ENCODE peak calls at places on chromosomes 7 and 10, in eight cellular contexts. One of them, this sample, is unnamed.

GRCh38 chr10:86888585-86889381 is 68.6 kb downstream of the MMRN2 start:
- DNase-seq in astrocyte: peak; percentile 55
- DNase-seq in HepG2: no peak
- DNase-seq in kidney epithelial cell: peak; percentile 19
- DNase-seq in gastrocnemius medialis: no peak
- DNase-seq in fibroblast of lung: peak; percentile 45
- DNase-seq in neural progenitor cell: no peak
- DNase-seq in tibial artery: no peak
- DNase-seq in this sample: peak; percentile 30

GRCh38 chr10:70376436-70377378 is 5.7 kb downstream of the LRRC20 start:
- DNase-seq in HepG2: no peak
- DNase-seq in tibial artery: no peak
- DNase-seq in kidney epithelial cell: no peak
- DNase-seq in gastrocnemius medialis: no peak
- DNase-seq in fibroblast of lung: no peak
- DNase-seq in astrocyte: peak; percentile 29
- DNase-seq in neural progenitor cell: no peak
- DNase-seq in this sample: no peak

GRCh38 chr10:71527135-71527534 is 130.4 kb downstream of the CDH23 start:
- DNase-seq in neural progenitor cell: no peak
- DNase-seq in tibial artery: no peak
- DNase-seq in astrocyte: no peak
- DNase-seq in fibroblast of lung: no peak
- DNase-seq in gastrocnemius medialis: no peak
- DNase-seq in kidney epithelial cell: no peak
- DNase-seq in HepG2: no peak
- DNase-seq in this sample: no peak

GRCh38 chr10:123836418-123837145 is 55.0 kb downstream of the CPXM2 start:
- DNase-seq in tibial artery: no peak
- DNase-seq in neural progenitor cell: no peak
- DNase-seq in fibroblast of lung: no peak
- DNase-seq in astrocyte: no peak
- DNase-seq in kidney epithelial cell: no peak
- DNase-seq in HepG2: no peak
- DNase-seq in gastrocnemius medialis: no peak
- DNase-seq in this sample: no peak

GRCh38 chr7:73646785-73647724 is 20.6 kb upstream of the VPS37D start:
- DNase-seq in neural progenitor cell: no peak
- DNase-seq in HepG2: no peak
- DNase-seq in gastrocnemius medialis: no peak
- DNase-seq in fibroblast of lung: no peak
- DNase-seq in kidney epithelial cell: no peak
- DNase-seq in tibial artery: no peak
- DNase-seq in astrocyte: no peak
- DNase-seq in this sample: no peak

GRCh38 chr10:88538038-88538437 is 45.1 kb downstream of the RNLS start:
- DNase-seq in neural progenitor cell: no peak
- DNase-seq in fibroblast of lung: peak; percentile 93
- DNase-seq in gastrocnemius medialis: no peak
- DNase-seq in kidney epithelial cell: peak; percentile 9
- DNase-seq in astrocyte: peak; percentile 93
- DNase-seq in tibial artery: no peak
- DNase-seq in HepG2: no peak
- DNase-seq in this sample: peak; percentile 66

GRCh38 chr7:43385856-43386255 is 197.1 kb upstream of the STK17A start:
- DNase-seq in gastrocnemius medialis: no peak
- DNase-seq in kidney epithelial cell: no peak
- DNase-seq in neural progenitor cell: no peak
- DNase-seq in HepG2: no peak
- DNase-seq in astrocyte: peak; percentile 66
- DNase-seq in fibroblast of lung: no peak
- DNase-seq in tibial artery: no peak
- DNase-seq in this sample: no peak

GRCh38 chr10:122362031-122362592 is 12.4 kb upstream of the PLEKHA1 start:
- DNase-seq in gastrocnemius medialis: no peak
- DNase-seq in tibial artery: no peak
- DNase-seq in astrocyte: no peak
- DNase-seq in HepG2: no peak
- DNase-seq in fibroblast of lung: no peak
- DNase-seq in kidney epithelial cell: no peak
- DNase-seq in neural progenitor cell: no peak
- DNase-seq in this sample: no peak

GRCh38 chr10:102612964-102613275 is 31.4 kb upstream of the TRIM8 start:
- DNase-seq in gastrocnemius medialis: no peak
- DNase-seq in HepG2: no peak
- DNase-seq in kidney epithelial cell: no peak
- DNase-seq in fibroblast of lung: no peak
- DNase-seq in astrocyte: no peak
- DNase-seq in tibial artery: no peak
- DNase-seq in neural progenitor cell: no peak
- DNase-seq in this sample: no peak

GRCh38 chr7:156703773-156704482 is 63.4 kb downstream of the RNF32 start:
- DNase-seq in HepG2: no peak
- DNase-seq in gastrocnemius medialis: no peak
- DNase-seq in astrocyte: no peak
- DNase-seq in neural progenitor cell: no peak
- DNase-seq in kidney epithelial cell: no peak
- DNase-seq in tibial artery: no peak
- DNase-seq in fibroblast of lung: no peak
- DNase-seq in this sample: no peak

GRCh38 chr7:91041901-91042457 is 222.3 kb upstream of the FZD1 start:
- DNase-seq in HepG2: no peak
- DNase-seq in astrocyte: peak; percentile 16
- DNase-seq in neural progenitor cell: no peak
- DNase-seq in gastrocnemius medialis: no peak
- DNase-seq in kidney epithelial cell: no peak
- DNase-seq in fibroblast of lung: no peak
- DNase-seq in tibial artery: no peak
- DNase-seq in this sample: no peak

GRCh38 chr10:104641150-104642000 is at the start of gene SORCS3:
- DNase-seq in fibroblast of lung: no peak
- DNase-seq in kidney epithelial cell: no peak
- DNase-seq in gastrocnemius medialis: no peak
- DNase-seq in astrocyte: no peak
- DNase-seq in neural progenitor cell: peak; percentile 70
- DNase-seq in tibial artery: no peak
- DNase-seq in HepG2: no peak
- DNase-seq in this sample: no peak

GRCh38 chr7:22357311-22358175 is 589 bp upstream of the RAPGEF5 start:
- DNase-seq in astrocyte: peak; percentile 69
- DNase-seq in HepG2: peak; percentile 84
- DNase-seq in fibroblast of lung: peak; percentile 5
- DNase-seq in neural progenitor cell: peak; percentile 54
- DNase-seq in gastrocnemius medialis: no peak
- DNase-seq in kidney epithelial cell: peak; percentile 61
- DNase-seq in tibial artery: no peak
- DNase-seq in this sample: no peak

GRCh38 chr7:43164757-43165156 is 52.3 kb downstream of the HECW1 start:
- DNase-seq in gastrocnemius medialis: no peak
- DNase-seq in neural progenitor cell: no peak
- DNase-seq in HepG2: no peak
- DNase-seq in astrocyte: peak; percentile 98
- DNase-seq in fibroblast of lung: peak; percentile 97
- DNase-seq in kidney epithelial cell: peak; percentile 70
- DNase-seq in tibial artery: no peak
- DNase-seq in this sample: peak; percentile 89

GRCh38 chr7:111750878-111751277 is 188.6 kb upstream of the IMMP2L start:
- DNase-seq in neural progenitor cell: no peak
- DNase-seq in fibroblast of lung: no peak
- DNase-seq in tibial artery: no peak
- DNase-seq in kidney epithelial cell: no peak
- DNase-seq in astrocyte: no peak
- DNase-seq in gastrocnemius medialis: no peak
- DNase-seq in HepG2: no peak
- DNase-seq in this sample: no peak

GRCh38 chr10:78571286-78571685 is 497.5 kb upstream of the ZMIZ1 start:
- DNase-seq in kidney epithelial cell: no peak
- DNase-seq in gastrocnemius medialis: no peak
- DNase-seq in fibroblast of lung: no peak
- DNase-seq in neural progenitor cell: no peak
- DNase-seq in HepG2: no peak
- DNase-seq in astrocyte: no peak
- DNase-seq in tibial artery: no peak
- DNase-seq in this sample: no peak

GRCh38 chr10:15305634-15306033 is 65.5 kb downstream of the FAM171A1 start:
- DNase-seq in neural progenitor cell: no peak
- DNase-seq in gastrocnemius medialis: no peak
- DNase-seq in kidney epithelial cell: no peak
- DNase-seq in fibroblast of lung: no peak
- DNase-seq in HepG2: no peak
- DNase-seq in astrocyte: no peak
- DNase-seq in tibial artery: no peak
- DNase-seq in this sample: no peak

GRCh38 chr10:15305161-15305560 is 65.9 kb downstream of the FAM171A1 start:
- DNase-seq in HepG2: no peak
- DNase-seq in tibial artery: no peak
- DNase-seq in fibroblast of lung: no peak
- DNase-seq in astrocyte: no peak
- DNase-seq in neural progenitor cell: no peak
- DNase-seq in kidney epithelial cell: no peak
- DNase-seq in gastrocnemius medialis: no peak
- DNase-seq in this sample: no peak

GRCh38 chr10:15310776-15311175 is 60.3 kb downstream of the FAM171A1 start:
- DNase-seq in gastrocnemius medialis: no peak
- DNase-seq in kidney epithelial cell: no peak
- DNase-seq in neural progenitor cell: no peak
- DNase-seq in astrocyte: no peak
- DNase-seq in fibroblast of lung: no peak
- DNase-seq in HepG2: no peak
- DNase-seq in tibial artery: no peak
- DNase-seq in this sample: no peak

GRCh38 chr10:15309221-15309620 is 61.9 kb downstream of the FAM171A1 start:
- DNase-seq in gastrocnemius medialis: no peak
- DNase-seq in astrocyte: no peak
- DNase-seq in HepG2: no peak
- DNase-seq in neural progenitor cell: no peak
- DNase-seq in tibial artery: no peak
- DNase-seq in fibroblast of lung: no peak
- DNase-seq in kidney epithelial cell: no peak
- DNase-seq in this sample: no peak

DNA sequence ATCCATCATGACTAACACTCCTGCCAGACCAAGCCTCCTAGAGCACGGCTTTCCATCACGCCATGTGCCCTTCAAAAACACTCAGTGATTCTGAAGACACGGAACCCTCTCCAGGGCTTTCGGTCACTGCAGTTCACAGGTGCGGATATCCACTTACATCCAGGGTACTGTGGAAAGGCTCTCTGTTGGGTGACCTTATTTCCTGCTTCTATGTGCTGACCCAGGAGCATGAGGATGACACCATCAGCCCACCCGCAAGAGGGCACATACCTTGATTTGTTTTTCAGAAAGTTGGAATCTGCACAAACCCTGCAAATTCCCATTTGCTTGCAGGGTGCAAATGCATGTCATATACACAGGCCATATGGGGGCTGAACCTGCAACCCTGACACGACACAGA is 64.2 kb downstream of the FAM171A1 start:
- DNase-seq in HepG2: no peak
- DNase-seq in tibial artery: no peak
- DNase-seq in gastrocnemius medialis: no peak
- DNase-seq in fibroblast of lung: no peak
- DNase-seq in neural progenitor cell: no peak
- DNase-seq in kidney epithelial cell: no peak
- DNase-seq in astrocyte: no peak
- DNase-seq in this sample: no peak
- TF ChIP-seq CTCF in HepG2: no peak
- TF ChIP-seq CTCF in tibial artery: no peak
- TF ChIP-seq CTCF in gastrocnemius medialis: no peak
- TF ChIP-seq CTCF in fibroblast of lung: no peak
- TF ChIP-seq CTCF in neural progenitor cell: no peak
- TF ChIP-seq CTCF in kidney epithelial cell: no peak
- TF ChIP-seq CTCF in astrocyte: no peak
- TF ChIP-seq CTCF in this sample: no peak

DNA sequence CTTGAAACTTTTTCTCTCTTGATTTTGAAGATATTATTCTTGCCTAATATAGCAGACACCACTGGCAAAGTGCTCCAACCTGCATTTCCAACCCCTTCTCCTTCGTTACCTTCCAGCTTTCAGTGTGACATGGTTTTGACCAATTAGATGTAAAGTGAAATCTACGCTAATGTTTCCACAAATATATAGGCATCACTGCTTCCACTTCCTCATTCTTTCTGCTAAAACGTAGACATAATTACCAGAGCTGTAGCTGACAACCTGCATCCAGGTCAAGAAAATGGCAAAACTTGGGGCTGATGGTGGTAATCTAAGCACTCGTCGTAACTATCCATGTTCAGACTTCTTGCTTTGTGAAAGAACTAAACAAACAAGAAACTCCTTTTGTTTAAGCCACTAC is 41.8 kb upstream of the COL1A2 start:
- DNase-seq in gastrocnemius medialis: no peak
- DNase-seq in kidney epithelial cell: no peak
- DNase-seq in HepG2: no peak
- DNase-seq in neural progenitor cell: no peak
- DNase-seq in fibroblast of lung: no peak
- DNase-seq in tibial artery: no peak
- DNase-seq in astrocyte: no peak
- DNase-seq in this sample: no peak
- H3K4me3 ChIP-seq in gastrocnemius medialis: no peak overlapping the region
- H3K4me3 ChIP-seq in kidney epithelial cell: no peak overlapping the region
- H3K4me3 ChIP-seq in HepG2: no peak overlapping the region
- H3K4me3 ChIP-seq in neural progenitor cell: no peak overlapping the region
- H3K4me3 ChIP-seq in fibroblast of lung: no peak overlapping the region
- H3K4me3 ChIP-seq in tibial artery: no peak overlapping the region
- H3K4me3 ChIP-seq in astrocyte: no peak overlapping the region
- H3K4me3 ChIP-seq in this sample: no peak overlapping the region

DNA sequence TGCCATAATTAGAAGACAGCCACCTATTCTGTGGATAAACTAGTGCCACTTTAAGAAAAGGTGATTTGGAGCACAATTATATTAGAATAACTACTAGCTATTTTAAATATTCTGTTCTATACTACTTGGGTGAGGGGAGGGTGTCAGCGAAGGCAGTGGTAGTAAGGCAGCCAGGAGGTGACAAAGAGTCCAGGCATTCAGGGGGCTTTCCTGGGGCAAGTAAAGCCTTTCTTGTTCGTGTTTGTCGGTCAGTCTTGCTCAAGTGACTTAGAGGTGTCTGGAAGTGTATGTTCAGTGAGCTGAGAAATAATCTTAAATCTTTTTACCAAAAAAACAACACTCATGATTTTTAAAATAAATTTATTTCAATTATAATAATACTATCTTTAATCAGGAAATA is 34.4 kb downstream of the ADD3 start:
- DNase-seq in tibial artery: no peak
- DNase-seq in neural progenitor cell: no peak
- DNase-seq in HepG2: no peak
- DNase-seq in fibroblast of lung: peak; percentile 18
- DNase-seq in kidney epithelial cell: peak; percentile 79
- DNase-seq in astrocyte: peak; percentile 77
- DNase-seq in gastrocnemius medialis: no peak
- DNase-seq in this sample: no peak
- TF ChIP-seq CTCF in tibial artery: no peak
- TF ChIP-seq CTCF in neural progenitor cell: no peak
- TF ChIP-seq CTCF in HepG2: no peak
- TF ChIP-seq CTCF in fibroblast of lung: no peak
- TF ChIP-seq CTCF in kidney epithelial cell: peak; percentile 5
- TF ChIP-seq CTCF in astrocyte: no peak
- TF ChIP-seq CTCF in gastrocnemius medialis: no peak
- TF ChIP-seq CTCF in this sample: no peak

DNA sequence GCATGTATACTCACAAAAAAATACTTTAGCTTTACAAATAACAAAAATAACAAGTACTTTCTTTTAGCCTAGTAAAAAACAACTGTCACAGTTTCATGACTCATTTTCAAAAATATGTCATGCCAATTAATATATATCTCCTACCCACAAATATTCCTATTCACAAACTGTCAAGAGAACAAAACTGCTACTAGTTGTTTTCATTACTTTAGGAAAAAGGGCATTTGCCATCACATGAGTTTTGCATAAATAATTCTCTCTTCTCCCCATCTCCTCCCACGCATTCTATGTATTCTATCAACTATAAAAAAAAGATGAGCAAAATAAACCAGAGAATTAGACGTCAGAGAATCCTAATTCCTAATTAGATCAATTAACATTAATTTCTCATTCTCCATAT is 87.6 kb downstream of the PIP4K2A start:
- DNase-seq in fibroblast of lung: no peak
- DNase-seq in HepG2: no peak
- DNase-seq in astrocyte: no peak
- DNase-seq in neural progenitor cell: no peak
- DNase-seq in tibial artery: no peak
- DNase-seq in gastrocnemius medialis: no peak
- DNase-seq in kidney epithelial cell: no peak
- DNase-seq in this sample: no peak
- H3K4me3 ChIP-seq in fibroblast of lung: no peak overlapping the region
- H3K4me3 ChIP-seq in HepG2: no peak overlapping the region
- H3K4me3 ChIP-seq in astrocyte: no peak overlapping the region
- H3K4me3 ChIP-seq in neural progenitor cell: no peak overlapping the region
- H3K4me3 ChIP-seq in tibial artery: no peak overlapping the region
- H3K4me3 ChIP-seq in gastrocnemius medialis: no peak overlapping the region
- H3K4me3 ChIP-seq in kidney epithelial cell: no peak overlapping the region
- H3K4me3 ChIP-seq in this sample: no peak overlapping the region